ENCODE peak calls at places on chromosomes 13 and 19, in four cellular contexts. J, O, P and X are unnamed samples.

GRCh38 chr13:78194904-78195639 is 276.4 kb upstream of the EDNRB start:
- DNase-seq in J (no peak), P (no peak), O (no peak), X (no peak)

GRCh38 chr13:80497978-80498377 is 157.1 kb upstream of the SPRY2 start:
- DNase-seq in P (no peak), J (no peak), O (no peak), X (no peak)

GRCh38 chr19:46756544-46756888 is 10.3 kb upstream of the STRN4 start:
- DNase-seq in O (peak; percentile 26), J (no peak), P (no peak), X (no peak)

GRCh38 chr19:5990289-5990797 is 12.4 kb upstream of the RANBP3 start:
- DNase-seq in O (no peak), J (no peak), P (no peak), X (no peak)

GRCh38 chr13:97535619-97536018 is 101.7 kb downstream of the RAP2A start:
- DNase-seq in J (no peak), P (no peak), O (no peak), X (no peak)

GRCh38 chr19:40006273-40006691 is 9.4 kb downstream of the ZNF546 start:
- DNase-seq in P (no peak), J (no peak), O (no peak), X (no peak)

GRCh38 chr19:49438261-49438660 is 3.1 kb downstream of the SLC17A7 start:
- DNase-seq in J (no peak), P (no peak), O (no peak), X (no peak)

GRCh38 chr13:114105351-114106225 is 26.8 kb downstream of the RASA3 start:
- DNase-seq in J (no peak), P (no peak), O (peak; percentile 23), X (peak; percentile 34)

GRCh38 chr13:23466144-23467002 is 32.9 kb upstream of the SACS start:
- DNase-seq in P (peak; percentile 34), J (peak; percentile 63), O (peak; percentile 77), X (peak; percentile 82)

GRCh38 chr19:13865578-13866462 is 11.1 kb upstream of the NANOS3 start:
- DNase-seq in J (no peak), O (no peak), P (peak; percentile 65), X (no peak)

GRCh38 chr19:51784922-51785690 is 9.9 kb upstream of the FPR3 start:
- DNase-seq in P (no peak), J (peak; percentile 47), O (peak; percentile 80), X (peak; percentile 74)

GRCh38 chr19:38830039-38830733 is 1.4 kb downstream of the ECH1 start:
- DNase-seq in P (no peak), O (no peak), J (no peak), X (no peak)

GRCh38 chr13:107977175-107977574 is 238.2 kb downstream of the LIG4 start:
- DNase-seq in J (no peak), P (no peak), O (no peak), X (no peak)

GRCh38 chr19:10861118-10861651 is 10.2 kb upstream of the CARM1 start:
- DNase-seq in O (no peak), J (no peak), P (no peak), X (no peak)

GRCh38 chr13:30338331-30338851 is 31.0 kb upstream of the KATNAL1 start:
- DNase-seq in O (no peak), J (no peak), P (no peak), X (no peak)

GRCh38 chr13:111883571-111884343 is 183.2 kb upstream of the SOX1 start:
- DNase-seq in O (no peak), J (no peak), P (no peak), X (no peak)

GRCh38 chr19:35618857-35619256 is 6.3 kb downstream of the HAUS5 start:
- DNase-seq in P (no peak), J (no peak), O (no peak), X (no peak)

GRCh38 chr13:111303559-111303958 is 16.9 kb upstream of the TEX29 start:
- DNase-seq in J (no peak), P (no peak), O (no peak), X (no peak)

GRCh38 chr13:48626077-48626449 is 27.7 kb upstream of the CYSLTR2 start:
- DNase-seq in J (no peak), P (no peak), O (peak; percentile 26), X (no peak)

GRCh38 chr19:41591951-41592562 is 16.1 kb downstream of the CEACAM21 start:
- DNase-seq in P (no peak), O (no peak), J (no peak), X (no peak)

GRCh38 chr19:18883530-18884304 is 12.2 kb downstream of the CERS1 start:
- DNase-seq in O (no peak), P (no peak), J (no peak), X (no peak)

GRCh38 chr13:25319781-25320180 is 18.4 kb downstream of the NUP58 start:
- DNase-seq in O (no peak), P (no peak), J (no peak), X (no peak)